ENCODE peak calls at places on chromosomes 1 and 21, in six cellular contexts. One of them, this sample, is unnamed.

GRCh38 chr1:56506951-56507437 is 72.4 kb downstream of the PLPP3 start:
- DNase-seq in breast epithelium: no peak
- DNase-seq in stomach: no peak
- DNase-seq in HCT116: no peak
- DNase-seq in cardiac muscle cell: no peak
- DNase-seq in upper lobe of left lung: no peak
- DNase-seq in this sample: no peak

GRCh38 chr1:56758135-56758534 is 61.1 kb downstream of the FYB2 start:
- DNase-seq in breast epithelium: no peak
- DNase-seq in stomach: peak; percentile 43
- DNase-seq in HCT116: peak; percentile 10
- DNase-seq in cardiac muscle cell: peak; percentile 49
- DNase-seq in upper lobe of left lung: no peak
- DNase-seq in this sample: no peak

GRCh38 chr1:88936223-88936523 is 44.8 kb upstream of the GTF2B start:
- DNase-seq in breast epithelium: no peak
- DNase-seq in stomach: no peak
- DNase-seq in HCT116: no peak
- DNase-seq in cardiac muscle cell: no peak
- DNase-seq in upper lobe of left lung: no peak
- DNase-seq in this sample: no peak

GRCh38 chr21:38236232-38236631 is 20.6 kb upstream of the KCNJ15 start:
- DNase-seq in breast epithelium: no peak
- DNase-seq in stomach: no peak
- DNase-seq in HCT116: no peak
- DNase-seq in cardiac muscle cell: no peak
- DNase-seq in upper lobe of left lung: no peak
- DNase-seq in this sample: no peak

GRCh38 chr1:14740466-14740865 is 142.0 kb downstream of the KAZN start:
- DNase-seq in breast epithelium: no peak
- DNase-seq in stomach: no peak
- DNase-seq in HCT116: no peak
- DNase-seq in cardiac muscle cell: no peak
- DNase-seq in upper lobe of left lung: no peak
- DNase-seq in this sample: no peak

GRCh38 chr21:41932191-41932575 is 21.6 kb downstream of the C2CD2 start:
- DNase-seq in breast epithelium: no peak
- DNase-seq in stomach: no peak
- DNase-seq in HCT116: peak; percentile 84
- DNase-seq in cardiac muscle cell: no peak
- DNase-seq in upper lobe of left lung: no peak
- DNase-seq in this sample: peak; percentile 83

GRCh38 chr1:165686121-165686970 is 12.0 kb downstream of the ALDH9A1 start:
- DNase-seq in breast epithelium: no peak
- DNase-seq in stomach: no peak
- DNase-seq in HCT116: no peak
- DNase-seq in cardiac muscle cell: no peak
- DNase-seq in upper lobe of left lung: no peak
- DNase-seq in this sample: no peak

GRCh38 chr1:248873409-248873992 is 14.6 kb upstream of the ZNF692 start:
- DNase-seq in breast epithelium: peak; percentile 96
- DNase-seq in stomach: peak; percentile 94
- DNase-seq in HCT116: peak; percentile 93
- DNase-seq in cardiac muscle cell: peak; percentile 93
- DNase-seq in upper lobe of left lung: peak; percentile 96
- DNase-seq in this sample: peak; percentile 83

GRCh38 chr1:29503441-29503840 is 267.1 kb downstream of the PTPRU start:
- DNase-seq in breast epithelium: no peak
- DNase-seq in stomach: peak; percentile 4
- DNase-seq in HCT116: no peak
- DNase-seq in cardiac muscle cell: no peak
- DNase-seq in upper lobe of left lung: no peak
- DNase-seq in this sample: no peak

GRCh38 chr1:24416666-24417391 is 1.2 kb downstream of the NIPAL3 start:
- DNase-seq in breast epithelium: no peak
- DNase-seq in stomach: no peak
- DNase-seq in HCT116: no peak
- DNase-seq in cardiac muscle cell: no peak
- DNase-seq in upper lobe of left lung: peak; percentile 60
- DNase-seq in this sample: peak; percentile 99

GRCh38 chr1:92989253-92989652 is 28.0 kb upstream of the DIPK1A start:
- DNase-seq in breast epithelium: no peak
- DNase-seq in stomach: no peak
- DNase-seq in HCT116: no peak
- DNase-seq in cardiac muscle cell: no peak
- DNase-seq in upper lobe of left lung: no peak
- DNase-seq in this sample: no peak

GRCh38 chr21:37460196-37460595 is 93.6 kb downstream of the DYRK1A start:
- DNase-seq in breast epithelium: no peak
- DNase-seq in stomach: no peak
- DNase-seq in HCT116: no peak
- DNase-seq in cardiac muscle cell: peak; percentile 34
- DNase-seq in upper lobe of left lung: no peak
- DNase-seq in this sample: no peak

GRCh38 chr1:68175621-68176398 is 56.5 kb downstream of the WLS start:
- DNase-seq in breast epithelium: no peak
- DNase-seq in stomach: peak; percentile 70
- DNase-seq in HCT116: no peak
- DNase-seq in cardiac muscle cell: peak; percentile 83
- DNase-seq in upper lobe of left lung: peak; percentile 32
- DNase-seq in this sample: peak; percentile 67

GRCh38 chr21:15774590-15774989 is 44.8 kb downstream of the USP25 start:
- DNase-seq in breast epithelium: no peak
- DNase-seq in stomach: no peak
- DNase-seq in HCT116: no peak
- DNase-seq in cardiac muscle cell: no peak
- DNase-seq in upper lobe of left lung: no peak
- DNase-seq in this sample: peak; percentile 65

GRCh38 chr1:175129997-175130648 is 62.5 kb downstream of the KIAA0040 start:
- DNase-seq in breast epithelium: no peak
- DNase-seq in stomach: no peak
- DNase-seq in HCT116: no peak
- DNase-seq in cardiac muscle cell: no peak
- DNase-seq in upper lobe of left lung: no peak
- DNase-seq in this sample: no peak

GRCh38 chr21:32387151-32387550 is 5.7 kb downstream of the URB1 start:
- DNase-seq in breast epithelium: no peak
- DNase-seq in stomach: no peak
- DNase-seq in HCT116: no peak
- DNase-seq in cardiac muscle cell: no peak
- DNase-seq in upper lobe of left lung: no peak
- DNase-seq in this sample: no peak

GRCh38 chr1:45205000-45205909 is 1.1 kb downstream of the ZSWIM5 start:
- DNase-seq in breast epithelium: no peak
- DNase-seq in stomach: peak; percentile 39
- DNase-seq in HCT116: no peak
- DNase-seq in cardiac muscle cell: peak; percentile 81
- DNase-seq in upper lobe of left lung: peak; percentile 53
- DNase-seq in this sample: peak; percentile 35

GRCh38 chr1:234750922-234751595 is 141.1 kb upstream of the IRF2BP2 start:
- DNase-seq in breast epithelium: no peak
- DNase-seq in stomach: peak; percentile 64
- DNase-seq in HCT116: no peak
- DNase-seq in cardiac muscle cell: no peak
- DNase-seq in upper lobe of left lung: no peak
- DNase-seq in this sample: no peak

GRCh38 chr1:26584022-26584485 is 54.5 kb downstream of the RPS6KA1 start:
- DNase-seq in breast epithelium: peak; percentile 0
- DNase-seq in stomach: no peak
- DNase-seq in HCT116: peak; percentile 24
- DNase-seq in cardiac muscle cell: no peak
- DNase-seq in upper lobe of left lung: no peak
- DNase-seq in this sample: no peak

GRCh38 chr1:54334996-54335395 is 71.2 kb downstream of the SSBP3 start:
- DNase-seq in breast epithelium: no peak
- DNase-seq in stomach: no peak
- DNase-seq in HCT116: no peak
- DNase-seq in cardiac muscle cell: no peak
- DNase-seq in upper lobe of left lung: peak; percentile 39
- DNase-seq in this sample: peak; percentile 46

GRCh38 chr1:201264072-201264471 is 19.2 kb upstream of the PKP1 start:
- DNase-seq in breast epithelium: no peak
- DNase-seq in stomach: peak; percentile 5
- DNase-seq in HCT116: no peak
- DNase-seq in cardiac muscle cell: no peak
- DNase-seq in upper lobe of left lung: no peak
- DNase-seq in this sample: no peak

GRCh38 chr1:165287329-165287728 is 69.2 kb downstream of the LMX1A start:
- DNase-seq in breast epithelium: no peak
- DNase-seq in stomach: no peak
- DNase-seq in HCT116: no peak
- DNase-seq in cardiac muscle cell: no peak
- DNase-seq in upper lobe of left lung: no peak
- DNase-seq in this sample: no peak

GRCh38 chr1:151943591-151943990 is 34.3 kb upstream of the THEM4 start:
- DNase-seq in breast epithelium: no peak
- DNase-seq in stomach: no peak
- DNase-seq in HCT116: no peak
- DNase-seq in cardiac muscle cell: no peak
- DNase-seq in upper lobe of left lung: no peak
- DNase-seq in this sample: no peak

GRCh38 chr1:117061986-117062415 is 1.9 kb downstream of the TTF2 start:
- DNase-seq in breast epithelium: no peak
- DNase-seq in stomach: no peak
- DNase-seq in HCT116: no peak
- DNase-seq in cardiac muscle cell: no peak
- DNase-seq in upper lobe of left lung: no peak
- DNase-seq in this sample: peak; percentile 91

GRCh38 chr1:244255426-244255965 is 196.2 kb downstream of the ADSS2 start:
- DNase-seq in breast epithelium: no peak
- DNase-seq in stomach: no peak
- DNase-seq in HCT116: no peak
- DNase-seq in cardiac muscle cell: no peak
- DNase-seq in upper lobe of left lung: no peak
- DNase-seq in this sample: no peak

GRCh38 chr1:115746021-115746690 is 22.4 kb downstream of the CASQ2 start:
- DNase-seq in breast epithelium: no peak
- DNase-seq in stomach: no peak
- DNase-seq in HCT116: no peak
- DNase-seq in cardiac muscle cell: no peak
- DNase-seq in upper lobe of left lung: no peak
- DNase-seq in this sample: peak; percentile 38

GRCh38 chr1:115748396-115749130 is 20.0 kb downstream of the CASQ2 start:
- DNase-seq in breast epithelium: no peak
- DNase-seq in stomach: no peak
- DNase-seq in HCT116: peak; percentile 4
- DNase-seq in cardiac muscle cell: no peak
- DNase-seq in upper lobe of left lung: no peak
- DNase-seq in this sample: peak; percentile 68

DNA sequence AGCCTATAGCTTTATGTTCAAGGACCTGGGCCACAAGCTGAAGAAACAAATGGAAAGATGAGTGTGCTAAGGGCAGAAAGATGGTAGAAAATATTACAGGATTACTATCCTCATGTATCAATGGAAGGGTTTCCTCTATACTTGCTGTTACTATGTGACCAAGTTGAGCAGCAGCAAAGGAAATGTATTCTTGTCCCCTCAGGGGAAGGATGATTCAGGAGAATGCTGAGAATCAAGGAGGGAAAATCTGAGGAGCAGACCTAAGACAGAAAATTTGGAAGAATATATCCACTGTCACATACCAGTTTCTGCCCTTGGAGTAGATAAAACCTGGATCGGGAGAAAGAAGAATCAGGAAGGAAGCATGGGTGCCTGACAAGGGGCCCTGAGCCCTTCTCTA is 23.6 kb downstream of the CASQ2 start:
- DNase-seq in breast epithelium: no peak
- DNase-seq in stomach: no peak
- DNase-seq in HCT116: no peak
- DNase-seq in cardiac muscle cell: no peak
- DNase-seq in upper lobe of left lung: no peak
- DNase-seq in this sample: no peak
- H3K4me1 ChIP-seq in breast epithelium: no peaks in the 10 kb centered on the region
- H3K4me1 ChIP-seq in stomach: no peaks in the 10 kb centered on the region
- H3K4me1 ChIP-seq in HCT116: peaks cover 9% of the 10 kb centered on the region
- H3K4me1 ChIP-seq in cardiac muscle cell: no peaks in the 10 kb centered on the region
- H3K4me1 ChIP-seq in upper lobe of left lung: no peaks in the 10 kb centered on the region
- H3K4me1 ChIP-seq in this sample: peaks cover 6% of the 10 kb centered on the region

DNA sequence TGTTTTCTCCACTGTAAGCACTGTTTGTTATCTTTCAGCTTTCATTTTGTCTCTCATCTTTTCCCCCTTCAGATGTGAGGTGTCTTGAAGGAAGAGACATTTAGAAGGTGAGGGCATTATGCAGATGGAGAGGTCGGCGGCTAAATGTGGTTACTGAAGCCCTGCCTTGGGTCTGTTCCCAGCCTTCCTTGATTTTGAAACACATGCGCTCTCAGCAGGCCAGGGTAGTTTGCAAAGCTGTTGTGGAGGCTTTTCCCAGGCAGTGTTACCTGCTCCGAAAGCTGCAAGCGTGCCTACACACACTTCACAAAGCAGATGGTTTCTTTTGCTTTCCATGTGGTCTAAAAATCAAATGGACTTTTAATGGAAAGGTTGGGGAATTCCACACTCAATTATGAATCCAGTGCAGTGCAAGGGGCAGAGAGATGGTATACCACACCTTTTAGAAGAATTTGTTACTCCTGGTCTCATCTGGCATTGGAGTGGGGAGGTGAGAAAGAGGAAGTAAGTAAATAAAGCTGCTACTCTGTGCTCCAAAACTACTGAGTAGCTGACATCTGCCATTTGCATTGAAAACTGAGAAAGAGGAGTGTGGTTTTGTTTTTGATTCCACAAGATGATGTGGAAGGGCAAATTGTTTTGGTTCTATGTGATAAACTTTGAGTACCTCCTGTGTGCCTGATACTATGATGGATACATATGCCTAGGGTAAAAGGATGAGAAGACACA is 91.9 kb downstream of the NFIA start:
- DNase-seq in breast epithelium: no peak
- DNase-seq in stomach: no peak
- DNase-seq in HCT116: no peak
- DNase-seq in cardiac muscle cell: no peak
- DNase-seq in upper lobe of left lung: peak; percentile 36
- DNase-seq in this sample: no peak
- H3K4me1 ChIP-seq in breast epithelium: peaks cover 8% of the 10 kb centered on the region
- H3K4me1 ChIP-seq in stomach: peaks cover 31% of the 10 kb centered on the region
- H3K4me1 ChIP-seq in HCT116: peaks cover 16% of the 10 kb centered on the region
- H3K4me1 ChIP-seq in cardiac muscle cell: peaks cover 21% of the 10 kb centered on the region
- H3K4me1 ChIP-seq in upper lobe of left lung: peaks cover 10% of the 10 kb centered on the region
- H3K4me1 ChIP-seq in this sample: peaks cover 4% of the 10 kb centered on the region

GRCh38 chr1:212607924-212608208 is 695 bp upstream of the ATF3 start:
- DNase-seq in breast epithelium: peak; percentile 60
- DNase-seq in stomach: no peak
- DNase-seq in HCT116: no peak
- DNase-seq in cardiac muscle cell: no peak
- DNase-seq in upper lobe of left lung: no peak
- DNase-seq in this sample: no peak
- H3K4me1 ChIP-seq in breast epithelium: no peaks in the 10 kb centered on the region
- H3K4me1 ChIP-seq in stomach: peaks cover 45% of the 10 kb centered on the region
- H3K4me1 ChIP-seq in HCT116: peaks cover 48% of the 10 kb centered on the region
- H3K4me1 ChIP-seq in cardiac muscle cell: peaks cover 9% of the 10 kb centered on the region
- H3K4me1 ChIP-seq in upper lobe of left lung: peaks cover 53% of the 10 kb centered on the region
- H3K4me1 ChIP-seq in this sample: peaks cover 15% of the 10 kb centered on the region

GRCh38 chr1:41498809-41499208 is 14.3 kb upstream of the EDN2 start:
- DNase-seq in breast epithelium: peak; percentile 78
- DNase-seq in stomach: peak; percentile 85
- DNase-seq in HCT116: no peak
- DNase-seq in cardiac muscle cell: no peak
- DNase-seq in upper lobe of left lung: peak; percentile 88
- DNase-seq in this sample: no peak
- H3K4me1 ChIP-seq in breast epithelium: peaks cover 10% of the 10 kb centered on the region
- H3K4me1 ChIP-seq in stomach: peaks cover 60% of the 10 kb centered on the region
- H3K4me1 ChIP-seq in HCT116: peaks cover 87% of the 10 kb centered on the region
- H3K4me1 ChIP-seq in cardiac muscle cell: peaks cover 27% of the 10 kb centered on the region
- H3K4me1 ChIP-seq in upper lobe of left lung: peaks cover 51% of the 10 kb centered on the region
- H3K4me1 ChIP-seq in this sample: peaks cover 46% of the 10 kb centered on the region

GRCh38 chr1:8409666-8410065 is 91.8 kb downstream of the SLC45A1 start:
- DNase-seq in breast epithelium: no peak
- DNase-seq in stomach: no peak
- DNase-seq in HCT116: no peak
- DNase-seq in cardiac muscle cell: no peak
- DNase-seq in upper lobe of left lung: no peak
- DNase-seq in this sample: no peak
- H3K4me1 ChIP-seq in breast epithelium: peaks cover 24% of the 10 kb centered on the region
- H3K4me1 ChIP-seq in stomach: peaks cover 84% of the 10 kb centered on the region
- H3K4me1 ChIP-seq in HCT116: peaks cover 6% of the 10 kb centered on the region
- H3K4me1 ChIP-seq in cardiac muscle cell: peaks cover 31% of the 10 kb centered on the region
- H3K4me1 ChIP-seq in upper lobe of left lung: peaks cover 74% of the 10 kb centered on the region
- H3K4me1 ChIP-seq in this sample: peaks cover 45% of the 10 kb centered on the region